ENCODE peak calls at places on chromosomes 5 and 9, in four cellular contexts. W is psoas muscle, L is IMR-90, F is lung. K is an unnamed sample.

GRCh38 chr5:141958113-141958512 is at the start of gene PCDH12:
- DNase-seq in W (peak; percentile 47), L (peak; percentile 7), F (no peak), K (no peak)

GRCh38 chr9:130770093-130770492 is 65.0 kb upstream of the ABL1 start:
- DNase-seq in W (no peak), L (no peak), F (no peak), K (no peak)

GRCh38 chr5:178650214-178650613 is 23.4 kb upstream of the CLK4 start:
- DNase-seq in W (no peak), L (no peak), F (no peak), K (no peak)

GRCh38 chr5:39774597-39774996 is 349.8 kb upstream of the DAB2 start:
- DNase-seq in W (no peak), L (no peak), F (no peak), K (no peak)

GRCh38 chr5:178382689-178383276 is 150.2 kb upstream of the PHYKPL start:
- DNase-seq in W (no peak), L (no peak), F (no peak), K (no peak)

GRCh38 chr5:156762656-156763055 is 87.4 kb upstream of the PPP1R2B start:
- DNase-seq in W (no peak), L (peak; percentile 39), F (no peak), K (no peak)

GRCh38 chr5:102681403-102681983 is 73.6 kb upstream of the PAM start:
- DNase-seq in W (peak; percentile 44), L (peak; percentile 73), F (peak; percentile 76), K (no peak)

GRCh38 chr9:81984911-81985310 is 3.7 kb upstream of the SPATA31D1 start:
- DNase-seq in W (no peak), L (peak; percentile 53), F (no peak), K (no peak)

GRCh38 chr9:95107976-95108375 is 209.5 kb downstream of the FANCC start:
- DNase-seq in W (no peak), L (no peak), F (no peak), K (no peak)

GRCh38 chr5:180990889-180991257 is 2.2 kb downstream of the BTNL3 start:
- DNase-seq in W (no peak), L (no peak), F (no peak), K (no peak)

GRCh38 chr5:175894805-175895204 is 23.4 kb downstream of the CPLX2 start:
- DNase-seq in W (no peak), L (no peak), F (no peak), K (no peak)

GRCh38 chr9:83147487-83148149 is 84.7 kb upstream of the RASEF start:
- DNase-seq in W (no peak), L (no peak), F (no peak), K (no peak)

GRCh38 chr5:110785356-110785755 is 46.5 kb downstream of the SLC25A46 start:
- DNase-seq in W (no peak), L (peak; percentile 60), F (no peak), K (no peak)

GRCh38 chr9:112535364-112535763 is 48.7 kb downstream of the KIAA1958 start:
- DNase-seq in W (no peak), L (peak; percentile 71), F (no peak), K (no peak)

GRCh38 chr5:135225856-135226560 is 173.0 kb downstream of the MACROH2A1 start:
- DNase-seq in W (no peak), L (no peak), F (no peak), K (no peak)
- H3K4me1 ChIP-seq in W (peaks cover 26% of the 10 kb centered on the region), L (peaks cover 11% of the 10 kb centered on the region), F (peaks cover 11% of the 10 kb centered on the region), K (no peaks in the 10 kb centered on the region)

GRCh38 chr5:74459984-74460383 is 180.5 kb downstream of the ENC1 start:
- DNase-seq in W (no peak), L (no peak), F (no peak), K (no peak)
- H3K9me3 ChIP-seq in W (no peaks in the 10 kb centered on the region), L (no peaks in the 10 kb centered on the region), F (no peaks in the 10 kb centered on the region), K (no peaks in the 10 kb centered on the region)

DNA sequence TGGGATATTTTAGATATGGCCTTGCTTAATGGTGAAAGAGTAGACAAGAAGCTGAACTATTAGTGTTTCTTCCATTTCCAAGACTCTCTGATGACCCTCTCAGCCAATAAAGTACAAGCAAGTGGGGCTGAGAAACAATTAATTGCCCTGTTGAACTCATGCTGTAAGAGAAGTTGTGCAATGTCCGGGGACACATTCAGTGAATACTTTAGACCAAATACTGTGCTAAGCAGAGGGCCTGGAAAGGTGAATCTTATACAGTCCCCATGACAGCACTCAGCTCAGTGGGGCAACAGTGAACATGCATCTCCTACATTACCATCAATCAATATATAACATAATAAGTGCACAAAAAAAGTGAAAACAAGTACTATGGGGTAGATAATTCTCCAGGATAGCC is 49.8 kb upstream of the ADAMTSL1 start:
- DNase-seq in W (no peak), L (peak; percentile 15), F (no peak), K (no peak)
- H3K4me3 ChIP-seq in W (no peak overlapping the region), L (no peak overlapping the region), F (no peak overlapping the region), K (no peak overlapping the region)

GRCh38 chr9:34862043-34862442 is 96.0 kb upstream of the PHF24 start:
- DNase-seq in W (no peak), L (no peak), F (no peak), K (no peak)
- H3K4me1 ChIP-seq in W (peaks cover 3% of the 10 kb centered on the region), L (no peaks in the 10 kb centered on the region), F (no peaks in the 10 kb centered on the region), K (no peaks in the 10 kb centered on the region)

GRCh38 chr9:86924206-86924605 is 23.1 kb downstream of the GAS1 start:
- DNase-seq in W (no peak), L (no peak), F (no peak), K (no peak)

GRCh38 chr9:86923061-86923460 is 24.2 kb downstream of the GAS1 start:
- DNase-seq in W (no peak), L (no peak), F (no peak), K (no peak)

GRCh38 chr9:86925686-86926085 is 21.6 kb downstream of the GAS1 start:
- DNase-seq in W (no peak), L (peak; percentile 33), F (no peak), K (no peak)

GRCh38 chr9:86918556-86918955 is 28.8 kb downstream of the GAS1 start:
- DNase-seq in W (no peak), L (no peak), F (no peak), K (no peak)

GRCh38 chr9:86921141-86921868 is 26.0 kb downstream of the GAS1 start:
- DNase-seq in W (no peak), L (no peak), F (no peak), K (no peak)
- H3K9me3 ChIP-seq in W (no peaks in the 10 kb centered on the region), L (no peaks in the 10 kb centered on the region), F (peaks cover 2% of the 10 kb centered on the region), K (no peaks in the 10 kb centered on the region)